ENCODE peak calls at places on chromosomes 16 and 17, in four cellular contexts. C, L, B and Y are unnamed samples. For H3K9me3 and H3K4me1, the result is how much of the 10 kb centered on the place peaks cover.

GRCh38 chr16:19219836-19220235 is 51.8 kb downstream of the SYT17 start:
- ATAC-seq in C (no peak), L (no peak), B (no peak), Y (no peak)

GRCh38 chr16:84741351-84741791 is 41.6 kb downstream of the USP10 start:
- ATAC-seq in C (no peak), L (no peak), B (no peak), Y (peak)

GRCh38 chr17:55332296-55333041 is 67.7 kb downstream of the HLF start:
- ATAC-seq in C (peak), L (no peak), B (no peak), Y (no peak)

GRCh38 chr16:11792404-11793260 is 4.4 kb downstream of the ZC3H7A start:
- ATAC-seq in C (peak), L (peak), B (no peak), Y (no peak)

GRCh38 chr17:45262516-45263476 is 902 bp upstream of the SPATA32 start:
- ATAC-seq in C (peak), L (no peak), B (peak), Y (peak)

GRCh38 chr17:36105718-36106117 is 2.1 kb downstream of the CCL4 start:
- ATAC-seq in C (no peak), L (no peak), B (no peak), Y (no peak)

GRCh38 chr16:23532448-23532847 is 22.2 kb upstream of the GGA2 start:
- ATAC-seq in C (no peak), L (no peak), B (no peak), Y (no peak)

GRCh38 chr16:68069511-68070248 is 15.5 kb upstream of the NFATC3 start:
- ATAC-seq in C (peak), L (peak), B (no peak), Y (no peak)

GRCh38 chr17:30476726-30477082 is 504 bp upstream of the GOSR1 start:
- ATAC-seq in C (peak), L (peak), B (peak), Y (peak)

DNA sequence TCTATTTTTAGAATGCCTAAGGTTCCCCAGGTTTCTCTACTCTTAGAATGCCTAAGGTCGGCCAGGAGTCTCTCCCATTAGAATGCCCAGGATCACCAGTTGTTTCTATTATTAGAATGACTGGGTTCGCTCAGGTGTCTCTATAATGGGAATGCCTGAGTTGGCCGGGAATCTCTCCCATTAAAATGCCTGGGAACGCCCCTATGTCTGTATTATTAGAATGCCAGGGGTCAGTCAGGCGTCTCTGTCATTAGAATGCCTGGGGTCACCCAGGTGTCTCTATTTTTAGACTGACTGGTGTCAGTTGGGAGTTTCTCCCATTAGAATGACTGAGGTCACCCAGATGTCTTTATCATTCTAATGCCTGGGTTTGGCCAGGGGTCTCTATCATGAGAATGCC is 2252.5 kb downstream of the TP53TG3F start:
- ATAC-seq in C (no peak), L (no peak), B (no peak), Y (no peak)
- H3K9me3 ChIP-seq in C (under half), L (under half), B (under half), Y (half or more)

DNA sequence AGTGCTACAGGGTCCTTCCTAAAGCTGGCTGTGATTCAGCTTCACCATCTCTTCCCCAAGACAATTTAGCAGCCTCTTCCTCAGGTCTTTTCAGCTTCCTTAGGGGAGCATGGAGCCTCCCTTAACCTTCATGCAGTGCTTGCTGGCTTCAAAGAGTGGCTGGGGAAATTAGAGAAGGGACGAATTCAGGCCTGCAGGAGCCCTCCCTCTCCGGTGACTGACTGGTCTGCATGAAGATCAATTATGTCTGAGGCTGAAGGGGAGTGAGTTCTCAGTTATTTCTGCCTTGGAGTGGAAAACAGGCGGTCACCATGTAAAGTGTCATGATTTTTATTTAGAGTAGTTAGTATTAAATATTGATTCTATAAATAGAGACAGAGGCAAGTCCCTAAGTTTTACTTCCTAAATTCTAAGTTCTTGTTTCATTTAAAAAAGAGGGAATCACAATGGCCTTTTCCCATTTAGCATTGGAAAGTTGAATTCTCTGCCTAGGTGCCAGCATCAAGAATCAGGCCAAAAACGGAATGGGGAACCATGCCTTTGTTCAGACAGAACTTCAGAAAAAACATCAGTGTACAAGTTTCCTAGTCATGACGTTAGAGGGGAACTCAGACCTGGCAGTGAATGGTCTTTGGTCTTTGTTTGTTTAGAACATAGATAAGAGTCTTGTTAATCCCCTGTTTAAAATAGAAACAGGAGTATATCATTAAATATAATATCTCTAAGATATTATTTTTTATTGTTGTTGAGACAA is 4.3 kb downstream of the GABARAPL2 start:
- ATAC-seq in C (no peak), L (peak), B (no peak), Y (no peak)
- H3K4me1 ChIP-seq in C (half or more), L (under half), B (half or more), Y (under half)

DNA sequence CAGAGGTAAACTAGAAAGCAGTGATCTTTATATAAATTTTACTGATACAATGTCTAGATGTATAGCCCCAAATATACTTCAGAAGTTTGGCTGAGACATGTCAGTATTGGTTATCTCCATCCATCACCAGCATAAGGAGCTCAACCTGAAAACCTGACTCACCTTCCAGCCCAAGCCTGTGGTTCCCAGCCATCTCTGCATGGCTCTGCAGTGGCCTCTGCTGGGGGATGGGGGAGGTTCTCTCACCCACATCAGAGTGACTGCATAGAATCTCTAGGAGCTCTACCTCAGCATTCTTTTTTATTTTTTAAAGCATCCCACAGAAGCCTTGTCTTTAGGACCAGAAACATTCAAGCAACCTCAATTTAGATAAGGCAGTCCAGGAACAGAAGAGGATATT is 27.3 kb downstream of the USP7 start:
- ATAC-seq in C (peak), L (peak), B (peak), Y (peak)
- TF ChIP-seq CTCF in C (no peak), L (peak), B (no peak), Y (no peak)

DNA sequence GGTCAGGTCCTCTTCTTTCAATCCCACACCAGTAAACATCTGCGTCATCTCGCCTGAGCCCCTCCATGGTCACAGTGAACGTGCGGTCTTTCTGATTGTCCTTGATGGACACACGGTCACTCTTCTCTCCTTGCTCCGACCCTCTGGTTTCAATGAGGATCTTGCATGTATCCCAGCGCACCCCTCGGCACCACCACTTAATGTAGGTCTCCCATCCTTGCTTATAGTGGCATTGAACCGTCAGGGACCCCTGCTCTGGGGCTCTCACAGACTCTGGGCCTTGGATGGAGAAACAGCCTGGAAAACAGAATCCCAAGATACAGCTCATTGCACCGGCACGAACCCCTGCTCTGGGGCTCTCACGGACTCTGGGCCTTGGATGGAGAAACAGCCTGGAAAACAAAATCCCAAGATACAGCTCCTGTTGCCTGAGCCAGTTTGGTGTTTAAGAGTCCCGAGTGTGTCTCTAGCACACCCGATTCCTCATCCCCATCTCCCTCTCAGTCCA is 5.4 kb downstream of the CD300LB start:
- ATAC-seq in C (no peak), L (no peak), B (no peak), Y (no peak)
- H3K9me3 ChIP-seq in C (under half), L (under half), B (under half), Y (under half)

DNA sequence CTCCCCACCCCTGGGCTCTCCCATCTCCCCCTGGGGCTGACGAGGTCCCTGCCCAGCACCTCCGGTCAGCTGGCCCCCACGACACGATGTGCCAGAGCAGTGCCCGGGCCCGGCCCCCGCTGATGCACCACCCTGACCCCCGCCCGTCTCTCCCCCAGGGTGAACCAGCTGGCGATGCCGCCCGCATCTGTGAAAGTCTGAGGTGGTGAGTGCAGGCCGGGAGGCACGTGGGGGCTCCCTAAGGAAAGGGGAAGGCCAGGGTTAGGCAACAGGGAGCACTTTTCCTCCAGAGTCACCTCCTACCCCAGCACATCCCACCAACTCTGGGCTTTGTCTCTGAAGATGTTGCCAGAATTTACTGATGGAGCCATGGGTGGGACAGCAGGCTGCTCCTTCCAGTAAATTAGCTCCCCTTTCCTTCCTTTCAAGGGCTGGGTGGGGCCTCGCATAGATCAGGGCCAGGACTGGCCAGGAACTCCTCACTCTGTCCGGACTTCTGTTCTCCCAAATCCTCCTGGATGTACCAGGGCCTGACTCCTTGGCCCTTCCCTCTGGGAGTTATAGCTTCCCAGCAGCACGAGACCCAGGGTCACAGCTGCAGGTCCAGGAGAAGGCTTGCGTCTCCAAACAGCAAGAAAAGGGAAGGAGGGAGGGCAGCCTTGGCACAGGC is 18.3 kb downstream of the MYBBP1A start:
- ATAC-seq in C (peak), L (no peak), B (peak), Y (peak)
- H3K4me1 ChIP-seq in C (half or more), L (under half), B (half or more), Y (half or more)

GRCh38 chr17:410674-411401 is 58.2 kb upstream of the RPH3AL start:
- ATAC-seq in C (no peak), L (no peak), B (peak), Y (no peak)

GRCh38 chr17:413706-414440 is 61.3 kb upstream of the RPH3AL start:
- ATAC-seq in C (no peak), L (no peak), B (no peak), Y (no peak)

GRCh38 chr17:411416-412120 is 59.0 kb upstream of the RPH3AL start:
- ATAC-seq in C (no peak), L (no peak), B (no peak), Y (no peak)

GRCh38 chr17:413016-413350 is 60.4 kb upstream of the RPH3AL start:
- ATAC-seq in C (no peak), L (no peak), B (no peak), Y (no peak)

DNA sequence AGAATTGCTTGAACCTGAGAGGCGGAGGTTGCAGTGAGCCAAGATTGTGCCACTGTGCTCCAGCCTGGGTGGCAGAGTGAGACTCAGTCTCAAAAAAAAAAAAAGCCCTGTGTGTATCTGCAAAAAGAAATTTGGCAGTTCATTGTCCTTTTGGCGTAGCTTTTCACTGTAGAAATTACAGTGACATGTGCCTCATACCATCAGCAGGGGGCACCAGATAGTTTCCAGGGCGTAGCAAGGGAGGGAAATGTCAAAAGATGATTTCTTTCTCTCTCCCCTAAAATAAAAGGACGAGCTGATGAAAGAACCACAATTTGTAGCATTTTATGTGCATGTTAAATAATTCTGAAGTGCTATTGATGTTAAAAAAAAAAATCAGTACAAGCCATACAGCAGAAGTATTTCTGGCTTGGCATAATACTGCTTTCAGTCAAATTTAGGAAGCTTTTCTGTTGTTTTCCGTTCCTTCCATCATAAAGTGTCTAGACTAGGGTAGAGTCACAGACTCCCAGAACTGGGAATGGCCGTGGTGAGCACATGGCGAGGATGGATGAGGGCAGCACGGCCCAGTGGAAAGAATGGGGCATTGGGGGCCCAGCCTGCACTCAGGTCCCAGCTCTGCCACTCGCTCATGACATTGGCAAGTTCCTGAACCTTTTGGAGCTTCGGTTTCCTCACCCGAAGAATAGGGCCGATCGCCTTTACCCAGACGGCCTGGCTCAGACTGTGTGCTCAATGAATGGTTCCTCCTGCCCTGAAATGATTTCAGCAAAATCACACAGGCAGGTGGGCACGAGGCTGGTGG is 59.8 kb upstream of the RPH3AL start:
- ATAC-seq in C (peak), L (no peak), B (peak), Y (no peak)
- TF ChIP-seq CTCF in C (peak), L (peak), B (peak), Y (peak)

GRCh38 chr17:21688293-21688949 is 3.9 kb upstream of the KCNJ18 start:
- ATAC-seq in C (no peak), L (no peak), B (no peak), Y (no peak)
- H3K9me3 ChIP-seq in C (under half), L (under half), B (under half), Y (under half)

DNA sequence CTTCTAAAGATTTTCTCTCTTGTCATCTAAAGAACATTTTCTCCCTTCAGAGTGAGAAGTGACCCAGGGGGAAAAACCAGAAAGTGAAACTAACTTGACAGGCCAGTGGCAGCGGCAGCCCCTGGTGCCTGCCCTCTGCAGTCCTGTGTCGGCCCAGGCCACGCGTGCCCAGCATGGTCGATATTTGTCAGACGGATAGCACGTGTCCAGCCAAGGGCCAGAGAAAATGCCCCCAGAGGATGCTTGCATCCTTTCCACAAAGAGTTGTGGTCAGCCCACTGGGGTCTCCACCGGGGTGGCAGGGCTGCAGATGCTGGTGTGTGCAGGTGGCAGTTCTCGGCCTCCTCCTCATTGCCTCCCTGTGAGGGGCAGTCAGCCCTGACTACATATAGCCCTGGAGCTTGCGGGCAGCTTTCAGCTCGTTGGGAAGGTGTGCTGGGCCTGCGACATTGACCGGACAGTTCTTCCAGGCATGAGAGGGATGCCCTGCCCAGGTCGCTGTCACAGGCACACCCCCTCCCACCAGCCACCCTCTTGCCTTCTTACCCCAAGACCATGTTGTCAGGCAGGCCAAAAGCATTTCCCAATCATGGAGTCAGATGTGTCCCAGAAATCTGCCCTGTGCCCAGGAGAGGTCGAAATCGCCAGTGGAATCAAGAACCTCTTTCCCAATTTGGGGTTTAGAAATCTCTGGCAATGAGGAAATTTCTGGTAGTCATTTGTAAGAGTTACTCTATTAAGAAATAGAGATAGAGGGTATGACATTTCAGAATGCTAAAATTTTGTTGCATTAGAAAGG is 176.9 kb downstream of the RAB11FIP4 start:
- ATAC-seq in C (no peak), L (no peak), B (peak), Y (peak)
- H3K4me1 ChIP-seq in C (under half), L (under half), B (half or more), Y (half or more)